ENCODE peak calls at places on chromosome 16, in five cellular contexts. U is AG04450, F is fibroblast of lung, H is ascending aorta, D is small intestine. I is an unnamed sample.

GRCh38 chr16:25157476-25157875 is 45.9 kb downstream of the LCMT1 start:
- DNase-seq in F (peak), U (no peak), H (no peak), D (no peak), I (no peak)

GRCh38 chr16:69448470-69449193 is 24.2 kb downstream of the CYB5B start:
- DNase-seq in F (peak), D (peak), H (no peak), U (no peak), I (no peak)

GRCh38 chr16:48184681-48185080 is 28.9 kb upstream of the ABCC12 start:
- DNase-seq in H (no peak), F (no peak), U (no peak), D (no peak), I (no peak)

GRCh38 chr16:48235058-48235555 is 9.0 kb upstream of the LONP2 start:
- DNase-seq in F (no peak), H (no peak), U (no peak), D (no peak), I (no peak)

GRCh38 chr16:35102780-35103403 is 1643.5 kb downstream of the TP53TG3F start:
- DNase-seq in F (no peak), D (no peak), U (no peak), H (no peak), I (no peak)

GRCh38 chr16:1159325-1159972 is 6.5 kb downstream of the CACNA1H start:
- DNase-seq in F (no peak), U (no peak), H (no peak), D (no peak), I (no peak)

GRCh38 chr16:89958068-89958467 is 9.5 kb downstream of the DEF8 start:
- DNase-seq in H (no peak), D (no peak), U (no peak), F (peak), I (peak)

GRCh38 chr16:46709464-46709863 is 20.0 kb downstream of the ORC6 start:
- DNase-seq in U (no peak), F (peak), H (no peak), D (no peak), I (no peak)

GRCh38 chr16:55494994-55495421 is 13.9 kb upstream of the LPCAT2 start:
- DNase-seq in D (peak), F (peak), U (peak), H (no peak), I (peak)

GRCh38 chr16:528111-529011 is 849 bp downstream of the CAPN15 start:
- DNase-seq in H (no peak), U (no peak), D (peak), F (peak), I (peak)

GRCh38 chr16:53945996-53946395 is 242.0 kb downstream of the FTO start:
- DNase-seq in D (peak), U (peak), H (no peak), F (peak), I (peak)

GRCh38 chr16:24344791-24345190 is 88.7 kb downstream of the CACNG3 start:
- DNase-seq in H (no peak), F (no peak), D (no peak), U (no peak), I (no peak)

GRCh38 chr16:73277066-73277465 is 229.1 kb upstream of the ZFHX3 start:
- DNase-seq in H (no peak), D (no peak), U (no peak), F (no peak), I (no peak)

GRCh38 chr16:67236551-67237395 is 9.8 kb downstream of the TMEM208 start:
- DNase-seq in F (peak), U (no peak), H (no peak), D (peak), I (peak)

GRCh38 chr16:3101841-3102470 is 2.9 kb upstream of the ZSCAN10 start:
- DNase-seq in D (no peak), F (no peak), U (no peak), H (no peak), I (no peak)

GRCh38 chr16:69073181-69073669 is 32.2 kb upstream of the HAS3 start:
- DNase-seq in H (no peak), F (peak), D (peak), U (no peak), I (peak)

GRCh38 chr16:82219298-82219697 is 49.3 kb upstream of the MPHOSPH6 start:
- DNase-seq in D (no peak), H (no peak), F (no peak), U (no peak), I (no peak)

GRCh38 chr16:14447783-14448182 is 182.3 kb downstream of the PARN start:
- DNase-seq in H (no peak), U (no peak), D (no peak), F (no peak), I (no peak)

GRCh38 chr16:53421248-53421647 is 13.0 kb upstream of the RBL2 start:
- DNase-seq in D (no peak), F (no peak), H (no peak), U (no peak), I (no peak)

GRCh38 chr16:4641306-4641687 is 16.7 kb downstream of the MGRN1 start:
- DNase-seq in D (no peak), F (no peak), U (no peak), H (no peak), I (no peak)

GRCh38 chr16:85613609-85614337 is 651 bp downstream of the GSE1 start:
- DNase-seq in U (no peak), D (no peak), H (no peak), F (peak), I (no peak)

GRCh38 chr16:49127103-49127502 is 154.5 kb downstream of the CBLN1 start:
- DNase-seq in D (no peak), U (no peak), F (no peak), H (no peak), I (no peak)

GRCh38 chr16:9008335-9009260 is 44.9 kb upstream of the USP7 start:
- DNase-seq in H (no peak), F (peak), U (no peak), D (peak), I (peak)

GRCh38 chr16:11619327-11619851 is 32.7 kb upstream of the LITAF start:
- DNase-seq in D (peak), H (no peak), F (no peak), U (no peak), I (no peak)

GRCh38 chr16:80971814-80972213 is 34.9 kb downstream of the CMC2 start:
- DNase-seq in F (no peak), H (no peak), D (no peak), U (no peak), I (no peak)

GRCh38 chr16:2904922-2905240 is 6.8 kb upstream of the FLYWCH1 start:
- DNase-seq in H (no peak), D (no peak), U (no peak), F (no peak), I (no peak)

GRCh38 chr16:48395375-48395774 is 10.2 kb upstream of the SIAH1 start:
- DNase-seq in H (no peak), D (no peak), U (no peak), F (no peak), I (no peak)

GRCh38 chr16:54538241-54538640 is 251.7 kb upstream of the IRX3 start:
- DNase-seq in U (no peak), F (no peak), H (no peak), D (no peak), I (no peak)

GRCh38 chr16:30413116-30413806 is 5.9 kb downstream of the ZNF771 start:
- DNase-seq in H (no peak), F (no peak), D (no peak), U (no peak), I (no peak)

GRCh38 chr16:66287916-66288315 is 78.6 kb upstream of the CDH5 start:
- DNase-seq in F (no peak), U (no peak), D (no peak), H (no peak), I (no peak)

GRCh38 chr16:11788914-11789313 is 8.1 kb downstream of the ZC3H7A start:
- DNase-seq in H (no peak), U (no peak), F (no peak), D (no peak), I (no peak)

GRCh38 chr16:88702364-88703210 is 3.6 kb downstream of the RNF166 start:
- DNase-seq in U (no peak), H (no peak), F (no peak), D (no peak), I (no peak)
- H3K4me3 ChIP-seq in U (no peak), H (peak), F (no peak), D (no peak), I (no peak)

GRCh38 chr16:31436221-31437045 is 6.2 kb downstream of the ZNF843 start:
- DNase-seq in D (no peak), F (no peak), U (no peak), H (no peak), I (no peak)

GRCh38 chr16:31439519-31439918 is 3.1 kb downstream of the ZNF843 start:
- DNase-seq in U (no peak), D (no peak), F (no peak), H (no peak), I (no peak)

GRCh38 chr16:31435341-31436220 is 7.0 kb downstream of the ZNF843 start:
- DNase-seq in H (no peak), U (no peak), D (no peak), F (no peak), I (no peak)

GRCh38 chr16:31440511-31441184 is 1.9 kb downstream of the ZNF843 start:
- DNase-seq in U (no peak), D (no peak), F (no peak), H (no peak), I (no peak)

DNA sequence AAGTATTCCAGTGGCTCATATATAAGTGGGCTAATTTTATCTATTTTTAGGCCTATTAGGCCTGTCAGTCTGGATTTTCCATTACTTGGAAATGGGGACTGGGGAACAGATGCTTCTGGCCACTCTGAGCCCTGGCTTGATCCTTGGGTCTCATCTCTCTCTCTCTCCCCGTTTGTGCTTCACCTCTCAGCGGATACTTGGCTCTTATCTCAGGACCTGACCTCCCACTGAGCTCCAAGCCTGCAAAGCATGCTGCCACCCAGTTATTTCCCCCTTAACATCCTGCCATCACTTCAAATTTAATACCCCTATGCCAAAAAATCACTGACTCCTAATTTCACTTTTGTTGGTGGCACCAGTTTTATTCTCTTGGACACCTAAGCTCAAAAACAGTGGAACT is 4.2 kb downstream of the ZNF843 start:
- DNase-seq in U (no peak), F (no peak), H (no peak), D (no peak), I (no peak)
- H3K4me3 ChIP-seq in U (no peak), F (no peak), H (no peak), D (no peak), I (no peak)

DNA sequence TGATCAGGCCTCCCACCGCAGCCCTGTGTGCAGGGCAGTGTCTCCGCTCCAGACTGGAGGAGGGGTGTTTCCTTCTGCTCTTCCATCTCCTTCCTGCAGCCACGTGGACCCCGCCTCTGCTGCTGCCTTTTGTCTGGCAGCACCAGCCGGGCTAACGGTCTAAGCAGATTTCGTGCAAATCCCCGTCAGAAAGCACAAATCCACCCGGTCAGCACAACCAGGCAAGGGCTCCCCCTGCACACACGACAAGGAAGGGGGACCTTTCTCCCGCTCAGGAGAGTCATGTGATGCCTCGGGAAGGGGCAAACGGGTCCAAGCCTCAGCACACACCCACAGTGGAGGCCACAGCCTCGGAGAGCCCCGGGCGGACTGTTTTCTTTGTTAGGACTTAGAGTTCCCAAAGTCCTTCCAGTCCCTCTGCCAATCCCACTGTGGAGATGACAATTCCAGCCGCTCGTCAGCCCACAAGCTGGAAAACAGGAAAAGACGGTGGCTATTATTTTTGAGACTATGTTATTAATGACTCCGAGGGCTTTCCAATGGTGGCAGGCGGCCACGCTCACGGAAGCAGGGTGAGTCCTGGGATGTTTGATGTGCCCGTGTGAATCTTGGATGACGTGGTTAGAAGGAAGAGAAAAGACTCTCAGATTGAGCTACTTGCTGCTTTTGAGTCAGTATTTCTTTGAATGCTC is 22.5 kb upstream of the MEAK7 start:
- DNase-seq in H (no peak), D (no peak), F (peak), U (no peak), I (no peak)
- H3K4me3 ChIP-seq in H (peak), D (no peak), F (peak), U (no peak), I (no peak)

GRCh38 chr16:87318158-87318644 is 1.0 kb upstream of the C16orf95 start:
- DNase-seq in F (peak), H (no peak), U (no peak), D (peak), I (no peak)

GRCh38 chr16:87320510-87321227 is 3.5 kb upstream of the C16orf95 start:
- DNase-seq in H (no peak), U (no peak), F (no peak), D (no peak), I (no peak)

GRCh38 chr16:87319997-87320491 is 2.9 kb upstream of the C16orf95 start:
- DNase-seq in U (no peak), H (no peak), F (no peak), D (no peak), I (no peak)

GRCh38 chr16:87317766-87318121 is 552 bp upstream of the C16orf95 start:
- DNase-seq in F (peak), H (no peak), U (peak), D (peak), I (no peak)

DNA sequence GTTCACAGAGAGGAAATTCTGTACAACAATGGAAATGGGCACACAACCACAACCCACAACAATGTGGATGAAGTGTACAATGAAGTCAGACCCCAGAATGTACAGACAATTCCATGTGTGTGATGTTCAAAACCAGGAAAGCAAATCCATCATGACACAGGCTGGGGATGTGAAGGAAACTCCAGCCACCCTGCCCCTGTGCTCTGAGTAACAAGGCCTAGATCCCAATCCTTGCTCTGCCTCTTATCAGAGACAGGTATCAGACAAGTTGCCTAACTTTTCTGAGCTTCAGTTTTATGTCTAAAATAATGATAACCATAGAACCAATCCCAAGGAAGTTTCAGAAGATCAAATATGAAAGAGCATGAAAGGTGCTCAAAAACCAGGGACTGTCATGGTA is 1.8 kb upstream of the C16orf95 start:
- DNase-seq in U (no peak), F (peak), H (no peak), D (no peak), I (no peak)
- H3K4me3 ChIP-seq in U (no peak), F (no peak), H (no peak), D (no peak), I (no peak)

GRCh38 chr16:13390093-13390985 is 488.9 kb downstream of the SHISA9 start:
- DNase-seq in F (peak), H (no peak), D (no peak), U (no peak), I (no peak)
- H3K4me3 ChIP-seq in F (no peak), H (no peak), D (no peak), U (no peak), I (no peak)

GRCh38 chr16:57669476-57670162 is 1.5 kb downstream of the ADGRG3 start:
- DNase-seq in H (no peak), D (no peak), U (no peak), F (no peak), I (no peak)

GRCh38 chr16:57670206-57670605 is 2.1 kb downstream of the ADGRG3 start:
- DNase-seq in F (no peak), H (no peak), D (no peak), U (no peak), I (no peak)

GRCh38 chr16:57667526-57668258 is 414 bp upstream of the ADGRG3 start:
- DNase-seq in D (no peak), U (no peak), H (no peak), F (no peak), I (no peak)

GRCh38 chr16:57668259-57668563 is at the start of gene ADGRG3:
- DNase-seq in U (no peak), F (no peak), H (no peak), D (no peak), I (no peak)

DNA sequence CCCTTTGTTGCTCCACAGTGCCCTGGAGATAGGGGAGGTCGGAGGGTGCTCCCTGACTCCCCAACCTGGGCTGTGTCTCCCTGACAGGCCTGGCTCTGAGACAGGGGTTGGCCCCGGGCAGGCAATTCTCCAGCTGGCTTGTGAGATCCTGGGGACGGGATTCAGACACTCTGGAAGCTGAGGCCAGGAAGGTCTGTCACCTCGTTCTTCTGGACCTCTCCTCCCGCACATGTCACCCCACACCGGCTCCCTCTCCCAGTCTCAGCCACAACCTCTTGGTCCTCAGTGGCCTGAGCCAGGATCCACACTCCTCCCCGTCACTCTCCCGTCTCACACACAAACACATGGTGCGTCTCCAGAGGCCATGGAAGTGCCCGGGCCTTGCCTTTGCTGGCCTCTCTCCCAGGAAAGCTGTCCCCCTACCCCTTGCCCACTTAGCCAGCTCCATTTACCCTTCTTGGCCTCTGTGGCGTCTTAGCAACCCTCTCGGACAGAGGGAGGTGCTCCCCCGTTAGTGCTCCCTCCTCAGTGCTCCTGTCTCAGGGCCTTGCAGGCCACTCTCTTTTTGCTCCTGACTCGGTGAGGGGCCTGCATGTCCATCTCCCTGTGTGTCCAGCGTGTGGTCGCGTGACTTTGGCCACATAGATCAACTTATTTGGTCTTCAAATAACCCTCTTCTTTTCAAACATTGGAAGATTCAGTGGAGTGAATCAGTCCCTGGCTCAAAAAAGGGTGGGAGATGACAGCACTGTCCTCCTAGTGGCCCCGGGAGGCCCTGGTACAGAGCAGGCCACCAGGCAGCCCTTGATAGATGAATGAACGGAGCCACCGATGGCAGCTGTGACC is 747 bp downstream of the ADGRG3 start:
- DNase-seq in F (no peak), U (no peak), H (no peak), D (no peak), I (no peak)
- H3K4me3 ChIP-seq in F (no peak), U (no peak), H (no peak), D (no peak), I (no peak)

GRCh38 chr16:17362191-17362590 is 108.6 kb downstream of the XYLT1 start:
- DNase-seq in D (no peak), H (no peak), F (no peak), U (no peak), I (no peak)
- H3K4me3 ChIP-seq in D (no peak), H (no peak), F (no peak), U (no peak), I (no peak)

I was measured in SJSA1.